ENCODE peak calls at places on chromosomes 2 and 18, in four cellular contexts. J is transverse colon, K is pancreas, A is ovary. T is an unnamed sample.
A peak's percentile ranks its signal among the peaks of the same experiment; 100 is the strongest.

GRCh38 chr2:152161598-152161997 is 14.0 kb downstream of the STAM2 start:
- DNase-seq in A (no peak), K (no peak), J (no peak), T (no peak)

GRCh38 chr2:176001281-176001902 is 675 bp downstream of the LNPK start:
- DNase-seq in K (no peak), J (peak; percentile 51), A (peak; percentile 30), T (peak; percentile 60)

GRCh38 chr2:54575379-54575888 is 119.3 kb downstream of the SPTBN1 start:
- DNase-seq in J (no peak), A (no peak), K (no peak), T (no peak)

GRCh38 chr2:212815453-212815852 is 276.9 kb upstream of the ERBB4 start:
- DNase-seq in A (no peak), K (no peak), J (no peak), T (no peak)

GRCh38 chr2:39368846-39369245 is 68.2 kb downstream of the MAP4K3 start:
- DNase-seq in K (no peak), J (no peak), A (no peak), T (no peak)

GRCh38 chr2:28430377-28430765 is 37.7 kb downstream of the FOSL2 start:
- DNase-seq in J (no peak), A (no peak), K (no peak), T (no peak)

GRCh38 chr2:195697681-195698220 is 40.7 kb downstream of the SLC39A10 start:
- DNase-seq in A (no peak), J (no peak), K (no peak), T (no peak)

GRCh38 chr2:4047961-4048891 is 344.9 kb downstream of the DCDC2C start:
- DNase-seq in A (no peak), K (no peak), J (no peak), T (no peak)

GRCh38 chr2:97751752-97752151 is 38.4 kb downstream of the ZAP70 start:
- DNase-seq in A (no peak), J (no peak), K (no peak), T (no peak)

GRCh38 chr2:11749646-11750349 is 3.4 kb downstream of the LPIN1 start:
- DNase-seq in K (no peak), A (peak; percentile 68), J (peak; percentile 53), T (no peak)

GRCh38 chr18:79588131-79588635 is 91.4 kb upstream of the CTDP1 start:
- DNase-seq in K (peak; percentile 40), A (no peak), J (peak; percentile 3), T (peak; percentile 28)

GRCh38 chr18:67589325-67589724 is 72.8 kb upstream of the DSEL start:
- DNase-seq in K (no peak), J (no peak), A (no peak), T (no peak)

GRCh38 chr2:193973781-193974180 is 1683.2 kb upstream of the SLC39A10 start:
- DNase-seq in A (no peak), K (no peak), J (no peak), T (no peak)

GRCh38 chr2:96090181-96090500 is 26.2 kb downstream of the ADRA2B start:
- DNase-seq in J (no peak), K (no peak), A (no peak), T (no peak)

GRCh38 chr2:163719278-163719677 is 16.5 kb downstream of the FIGN start:
- DNase-seq in J (no peak), A (no peak), K (no peak), T (no peak)

GRCh38 chr18:22286576-22286975 is 117.2 kb downstream of the GATA6 start:
- DNase-seq in J (peak; percentile 82), K (no peak), A (no peak), T (peak; percentile 69)

GRCh38 chr2:194314042-194314441 is 1343.0 kb upstream of the SLC39A10 start:
- DNase-seq in A (no peak), K (no peak), J (no peak), T (no peak)

GRCh38 chr2:149857344-149857743 is 269.8 kb upstream of the MMADHC start:
- DNase-seq in K (no peak), J (no peak), A (no peak), T (no peak)

GRCh38 chr2:48112911-48113687 is 206.8 kb upstream of the FBXO11 start:
- DNase-seq in K (no peak), J (no peak), A (no peak), T (no peak)

GRCh38 chr2:204950695-204951094 is 405.4 kb downstream of the PARD3B start:
- DNase-seq in J (no peak), A (no peak), K (no peak), T (no peak)

GRCh38 chr18:22828171-22828570 is 105.0 kb upstream of the RBBP8 start:
- DNase-seq in A (no peak), K (no peak), J (no peak), T (no peak)

GRCh38 chr2:18900691-18901113 is 311.3 kb upstream of the NT5C1B start:
- DNase-seq in A (peak; percentile 22), J (no peak), K (no peak), T (no peak)

GRCh38 chr2:171485116-171485515 is 37.2 kb upstream of the CYBRD1 start:
- DNase-seq in A (no peak), K (no peak), J (no peak), T (no peak)

GRCh38 chr2:199414465-199414864 is 43.3 kb downstream of the SATB2 start:
- DNase-seq in A (no peak), J (no peak), K (no peak), T (no peak)

GRCh38 chr2:101045330-101045729 is 43.2 kb downstream of the RPL31 start:
- DNase-seq in J (no peak), K (no peak), A (no peak), T (no peak)

GRCh38 chr2:60819936-60820335 is 61.4 kb upstream of the REL start:
- DNase-seq in K (no peak), J (no peak), A (no peak), T (no peak)

GRCh38 chr2:166057363-166058169 is 70.3 kb downstream of the SCN1A start:
- DNase-seq in J (no peak), A (no peak), K (no peak), T (no peak)

GRCh38 chr18:7021994-7022840 is 95.4 kb downstream of the LAMA1 start:
- DNase-seq in J (peak; percentile 66), A (no peak), K (no peak), T (peak; percentile 54)

GRCh38 chr2:127614731-127615130 is 31.2 kb upstream of the GPR17 start:
- DNase-seq in J (no peak), A (no peak), K (peak; percentile 6), T (no peak)

DNA sequence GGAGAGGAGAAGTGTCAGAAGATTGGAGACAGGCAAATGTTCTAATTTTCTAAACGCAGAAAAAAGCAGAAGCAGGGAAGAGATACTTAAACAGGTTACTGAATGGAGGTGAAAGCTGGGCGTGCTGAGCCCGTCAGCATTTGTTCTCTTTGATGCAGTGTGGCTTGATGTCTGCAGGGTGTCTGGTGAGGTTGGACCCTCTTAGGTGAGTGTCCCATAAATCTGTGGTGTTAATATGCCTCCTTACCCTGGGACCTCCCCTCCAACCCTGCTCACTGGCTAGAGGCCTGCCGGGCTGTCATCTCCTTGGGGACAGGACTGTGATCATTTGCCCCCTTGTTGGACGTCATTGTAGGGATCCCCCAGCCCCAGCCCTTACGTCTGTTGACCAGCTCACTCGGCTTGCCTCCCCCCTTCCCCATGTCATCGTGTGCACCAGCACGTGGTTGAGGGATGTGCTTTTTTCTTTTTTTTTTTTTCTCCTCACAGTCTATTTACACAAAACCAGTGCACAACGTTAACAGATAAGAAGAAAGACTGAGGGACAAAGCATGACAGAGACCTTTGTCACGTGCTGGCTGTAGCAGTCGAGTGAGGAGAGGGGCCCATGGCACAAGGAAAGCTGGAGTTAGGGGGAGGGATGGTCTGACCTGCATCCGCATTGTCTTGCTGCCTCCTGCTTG is 56.4 kb downstream of the NCK2 start:
- DNase-seq in K (no peak), A (no peak), J (no peak), T (no peak)
- H3K4me1 ChIP-seq in K (peaks cover 7% of the 10 kb centered on the region), A (peaks cover 15% of the 10 kb centered on the region), J (peaks cover 65% of the 10 kb centered on the region), T (no peaks in the 10 kb centered on the region)

GRCh38 chr2:44952806-44953685 is 11.5 kb downstream of the SIX3 start:
- DNase-seq in K (no peak), A (no peak), J (no peak), T (no peak)

GRCh38 chr2:44955593-44956449 is 14.3 kb downstream of the SIX3 start:
- DNase-seq in K (peak; percentile 93), J (peak; percentile 72), A (peak; percentile 70), T (peak; percentile 78)

GRCh38 chr2:44954902-44955592 is 13.5 kb downstream of the SIX3 start:
- DNase-seq in J (no peak), A (no peak), K (no peak), T (no peak)

GRCh38 chr2:44953686-44953976 is 12.1 kb downstream of the SIX3 start:
- DNase-seq in A (no peak), K (no peak), J (no peak), T (no peak)

GRCh38 chr2:44954306-44954901 is 12.9 kb downstream of the SIX3 start:
- DNase-seq in J (no peak), K (no peak), A (no peak), T (no peak)
- H3K27me3 ChIP-seq in J (peaks cover 94% of the 10 kb centered on the region), K (peaks cover 18% of the 10 kb centered on the region), A (no peaks in the 10 kb centered on the region), T (peaks cover 13% of the 10 kb centered on the region)

DNA sequence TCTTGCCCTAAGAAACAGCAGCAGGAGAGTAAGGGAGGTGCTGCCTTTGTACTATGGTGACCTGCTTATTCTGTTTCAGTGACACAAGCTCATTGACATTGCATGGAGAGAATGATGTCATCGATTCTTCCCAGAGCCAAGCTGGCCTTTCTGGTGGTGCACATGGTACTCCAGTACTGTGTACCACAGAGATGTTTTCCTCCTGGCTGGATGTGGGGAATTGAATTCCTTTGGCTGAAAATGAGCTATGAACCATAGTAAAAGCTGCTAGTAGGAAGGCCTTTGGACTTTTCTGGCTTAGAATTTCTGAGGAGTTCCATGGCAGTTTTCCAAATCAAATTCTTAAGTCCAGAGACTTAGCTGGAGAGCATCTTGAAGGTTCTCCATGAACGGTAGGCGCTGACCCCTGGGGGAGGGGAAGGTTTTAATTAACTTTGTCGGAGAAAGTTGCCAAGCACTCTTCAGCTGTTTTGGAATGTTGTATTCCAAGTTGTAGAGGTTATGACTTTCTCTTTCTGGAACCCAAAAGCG is 17.1 kb upstream of the B3GNT2 start:
- DNase-seq in K (no peak), A (no peak), J (no peak), T (no peak)
- H3K4me1 ChIP-seq in K (no peaks in the 10 kb centered on the region), A (no peaks in the 10 kb centered on the region), J (no peaks in the 10 kb centered on the region), T (no peaks in the 10 kb centered on the region)

GRCh38 chr2:66236816-66237469 is 198.0 kb upstream of the MEIS1 start:
- DNase-seq in K (no peak), J (no peak), A (no peak), T (no peak)

GRCh38 chr2:66237470-66238354 is 197.2 kb upstream of the MEIS1 start:
- DNase-seq in K (no peak), J (no peak), A (no peak), T (no peak)

GRCh38 chr2:66239655-66240054 is 195.3 kb upstream of the MEIS1 start:
- DNase-seq in A (peak; percentile 27), K (no peak), J (no peak), T (no peak)

GRCh38 chr2:66240284-66240683 is 194.6 kb upstream of the MEIS1 start:
- DNase-seq in J (no peak), A (no peak), K (no peak), T (no peak)

GRCh38 chr2:66242099-66242498 is 192.8 kb upstream of the MEIS1 start:
- DNase-seq in J (no peak), K (no peak), A (no peak), T (no peak)
- H3K27me3 ChIP-seq in J (no peaks in the 10 kb centered on the region), K (no peaks in the 10 kb centered on the region), A (no peaks in the 10 kb centered on the region), T (no peaks in the 10 kb centered on the region)